ENCODE peak calls at places on chromosomes 1 and 21, in ten cellular contexts. O is tibial artery, L is fibroblast of lung, H is lower lobe of right lung, A is mucosa of descending colon, X is colonic mucosa, S is hepatocyte, Y is ovary, K is H9, B is upper lobe of right lung. N is an unnamed sample.

GRCh38 chr1:17279001-17279830 is 28.8 kb upstream of the PADI4 start:
- DNase-seq in Y (no peak), X (no peak), H (no peak), A (no peak), K (no peak), B (peak; percentile 35), L (peak; percentile 31), S (no peak), O (no peak), N (no peak)

GRCh38 chr1:109493227-109493626 is 667 bp upstream of the CYB561D1 start:
- DNase-seq in Y (no peak), A (no peak), H (no peak), B (no peak), K (no peak), O (no peak), X (no peak), L (no peak), S (no peak), N (no peak)

GRCh38 chr1:201958348-201958747 is 3.0 kb downstream of the TIMM17A start:
- DNase-seq in L (no peak), Y (no peak), H (no peak), K (no peak), S (no peak), B (no peak), X (no peak), A (no peak), O (no peak), N (no peak)

GRCh38 chr1:232474821-232475220 is 155.1 kb downstream of the SIPA1L2 start:
- DNase-seq in S (no peak), X (no peak), Y (no peak), A (no peak), H (no peak), L (peak; percentile 57), O (no peak), K (no peak), B (no peak), N (no peak)

GRCh38 chr1:232521660-232522059 is 108.3 kb downstream of the SIPA1L2 start:
- DNase-seq in B (no peak), O (no peak), A (no peak), S (no peak), H (no peak), X (no peak), L (peak; percentile 26), Y (no peak), K (no peak), N (no peak)

GRCh38 chr1:203271018-203271743 is 34.1 kb upstream of the BTG2 start:
- DNase-seq in H (peak; percentile 75), Y (no peak), S (peak; percentile 86), B (peak; percentile 72), L (peak; percentile 74), O (peak; percentile 82), A (no peak), X (peak; percentile 78), K (peak; percentile 72), N (peak; percentile 88)

GRCh38 chr1:24294757-24295371 is 24.3 kb upstream of the GRHL3 start:
- DNase-seq in B (peak; percentile 15), H (peak; percentile 55), L (peak; percentile 71), Y (peak; percentile 44), X (peak; percentile 65), K (no peak), A (peak; percentile 48), O (peak; percentile 91), S (peak; percentile 41), N (peak; percentile 76)

GRCh38 chr1:98403981-98404380 is 257.5 kb upstream of the SNX7 start:
- DNase-seq in B (no peak), Y (no peak), K (no peak), X (no peak), S (no peak), H (no peak), O (no peak), A (no peak), L (no peak), N (no peak)

GRCh38 chr1:197180252-197180878 is 33.9 kb upstream of the ASPM start:
- DNase-seq in B (no peak), L (peak; percentile 71), H (no peak), O (no peak), S (peak; percentile 49), Y (no peak), X (no peak), A (no peak), K (no peak), N (no peak)

GRCh38 chr21:42439284-42440186 is 35.8 kb downstream of the UBASH3A start:
- DNase-seq in O (no peak), A (no peak), X (no peak), B (no peak), H (no peak), Y (no peak), K (no peak), L (no peak), S (no peak), N (no peak)

GRCh38 chr21:31198575-31198974 is 145.5 kb downstream of the TIAM1 start:
- DNase-seq in O (no peak), A (no peak), K (no peak), H (no peak), S (peak; percentile 63), B (no peak), X (no peak), L (peak; percentile 41), Y (no peak), N (no peak)

GRCh38 chr1:152533327-152533938 is 19.2 kb downstream of the CRCT1 start:
- DNase-seq in B (no peak), L (peak; percentile 5), A (peak; percentile 50), X (peak; percentile 52), Y (no peak), O (no peak), K (no peak), H (no peak), S (no peak), N (no peak)

GRCh38 chr1:171742577-171742922 is 685 bp upstream of the VAMP4 start:
- DNase-seq in X (peak; percentile 71), O (peak; percentile 82), B (peak; percentile 67), L (peak; percentile 54), H (no peak), A (peak; percentile 53), Y (peak; percentile 57), K (peak; percentile 41), S (peak; percentile 55), N (peak; percentile 40)

GRCh38 chr1:22315315-22316078 is 136.2 kb upstream of the ZBTB40 start:
- DNase-seq in K (no peak), O (no peak), A (no peak), H (no peak), Y (no peak), B (no peak), X (no peak), L (no peak), S (no peak), N (no peak)

GRCh38 chr1:228411121-228411520 is 4.5 kb upstream of the TRIM11 start:
- DNase-seq in O (no peak), H (no peak), K (no peak), X (no peak), B (no peak), A (no peak), S (no peak), L (no peak), Y (no peak), N (no peak)
- H3K4me1 ChIP-seq in O (peaks cover 19% of the 10 kb centered on the region), H (peaks cover 18% of the 10 kb centered on the region), K (no peaks in the 10 kb centered on the region), X (peaks cover 2% of the 10 kb centered on the region), B (peaks cover 9% of the 10 kb centered on the region), A (peaks cover 5% of the 10 kb centered on the region), S (peaks cover 15% of the 10 kb centered on the region), L (peaks cover 4% of the 10 kb centered on the region), Y (peaks cover 13% of the 10 kb centered on the region), N (peaks cover 20% of the 10 kb centered on the region)

GRCh38 chr1:117818456-117818855 is 111.0 kb downstream of the GDAP2 start:
- DNase-seq in B (no peak), A (no peak), O (no peak), H (no peak), X (no peak), Y (no peak), K (no peak), L (peak; percentile 45), S (no peak), N (no peak)

GRCh38 chr1:117815105-117815812 is 114.2 kb downstream of the GDAP2 start:
- DNase-seq in B (no peak), Y (no peak), A (no peak), O (peak; percentile 53), H (no peak), S (peak; percentile 30), K (no peak), X (no peak), L (peak; percentile 70), N (no peak)

GRCh38 chr1:117819301-117819700 is 110.1 kb downstream of the GDAP2 start:
- DNase-seq in O (no peak), S (no peak), H (no peak), Y (no peak), K (no peak), B (no peak), L (no peak), A (no peak), X (no peak), N (no peak)

GRCh38 chr1:117815926-117816325 is 113.5 kb downstream of the GDAP2 start:
- DNase-seq in A (no peak), Y (no peak), B (no peak), X (no peak), K (no peak), O (no peak), H (no peak), L (no peak), S (no peak), N (no peak)

DNA sequence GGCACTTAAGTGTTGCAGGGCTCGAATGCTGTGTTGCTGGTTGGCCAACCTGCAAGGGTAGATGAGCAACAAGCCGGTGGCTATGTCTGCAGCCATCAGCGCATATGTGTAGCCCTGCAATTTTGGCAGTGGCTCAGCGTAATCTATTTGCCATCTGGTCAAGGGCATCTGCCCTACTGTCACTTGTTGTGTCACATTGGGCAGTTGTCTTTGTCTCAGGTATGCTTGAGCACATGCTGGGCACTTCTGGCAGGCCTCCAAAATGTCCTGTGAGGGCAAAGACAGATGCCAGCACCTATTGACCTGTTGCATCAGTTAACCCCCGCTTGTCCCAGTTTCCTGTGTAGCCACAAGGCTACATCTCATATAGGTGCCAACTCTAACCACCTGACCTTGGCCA is 111.8 kb downstream of the GDAP2 start:
- DNase-seq in Y (no peak), A (no peak), O (peak; percentile 56), H (no peak), S (no peak), X (no peak), K (no peak), L (no peak), B (no peak), N (no peak)
- H3K4me1 ChIP-seq in Y (peaks cover 11% of the 10 kb centered on the region), A (no peaks in the 10 kb centered on the region), O (peaks cover 56% of the 10 kb centered on the region), H (peaks cover 28% of the 10 kb centered on the region), S (peaks cover 19% of the 10 kb centered on the region), X (no peaks in the 10 kb centered on the region), K (no peaks in the 10 kb centered on the region), L (peaks cover 37% of the 10 kb centered on the region), B (peaks cover 16% of the 10 kb centered on the region), N (no peaks in the 10 kb centered on the region)

DNA sequence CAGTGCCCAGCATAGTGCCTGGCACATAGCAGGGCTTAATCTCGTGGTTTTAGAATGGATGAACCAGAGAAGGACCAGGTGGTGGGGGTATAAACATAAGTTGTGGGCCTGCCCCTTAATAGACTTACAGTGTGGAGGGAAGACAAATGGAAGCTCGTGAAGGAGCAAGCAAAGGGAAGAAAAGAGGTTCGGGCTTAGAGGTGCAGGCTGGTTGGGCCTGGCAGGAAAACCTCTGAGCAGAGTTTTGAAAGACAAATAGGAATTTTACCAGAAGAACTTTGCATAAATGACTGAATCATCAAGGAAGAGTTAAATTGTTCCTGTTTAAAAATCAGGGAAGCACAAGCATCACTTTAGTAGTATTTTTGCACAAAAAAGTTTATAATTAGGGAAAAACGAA is 4.5 kb downstream of the RHOU start:
- DNase-seq in H (no peak), S (no peak), L (no peak), A (no peak), K (no peak), Y (no peak), O (no peak), X (no peak), B (no peak), N (no peak)
- H3K4me1 ChIP-seq in H (peaks cover 45% of the 10 kb centered on the region), S (peaks cover 19% of the 10 kb centered on the region), L (no peaks in the 10 kb centered on the region), A (peaks cover 11% of the 10 kb centered on the region), K (no peaks in the 10 kb centered on the region), Y (peaks cover 2% of the 10 kb centered on the region), O (peaks cover 49% of the 10 kb centered on the region), X (no peaks in the 10 kb centered on the region), B (peaks cover 35% of the 10 kb centered on the region), N (peaks cover 18% of the 10 kb centered on the region)

GRCh38 chr1:2278591-2279209 is 50.6 kb downstream of the SKI start:
- DNase-seq in X (no peak), B (no peak), L (no peak), Y (no peak), H (no peak), S (no peak), K (peak; percentile 60), A (no peak), O (no peak), N (no peak)
- H3K4me1 ChIP-seq in X (peaks cover 18% of the 10 kb centered on the region), B (peaks cover 66% of the 10 kb centered on the region), L (peaks cover 34% of the 10 kb centered on the region), Y (peaks cover 42% of the 10 kb centered on the region), H (peaks cover 72% of the 10 kb centered on the region), S (peaks cover 58% of the 10 kb centered on the region), K (peaks cover 2% of the 10 kb centered on the region), A (peaks cover 37% of the 10 kb centered on the region), O (peaks cover 80% of the 10 kb centered on the region), N (peaks cover 2% of the 10 kb centered on the region)

N was measured in Peyer's patch.